ENCODE peak calls at places on chromosomes 6 and 20, in six cellular contexts. W is fibroblast of pulmonary artery, Z is HCT116, G is fibroblast of the conjunctiva, M is HuH-7.5, V is NCI-H748 treated with DMSO at 0.1 percent for 48 hours. A is an unnamed sample.

GRCh38 chr20:3728876-3729275 is 3.6 kb upstream of the HSPA12B start:
- DNase-seq in W (no peak), Z (no peak), G (no peak), M (no peak), V (no peak), A (no peak)

GRCh38 chr6:90080876-90081464 is 186.7 kb downstream of the GJA10 start:
- DNase-seq in W (no peak), Z (no peak), G (no peak), M (no peak), V (no peak), A (no peak)

GRCh38 chr6:145948328-145948727 is 15.8 kb downstream of the SHPRH start:
- DNase-seq in W (peak; percentile 67), Z (no peak), G (no peak), M (no peak), V (no peak), A (no peak)

GRCh38 chr6:109369724-109370123 is 12.5 kb downstream of the CD164 start:
- DNase-seq in W (no peak), Z (no peak), G (no peak), M (no peak), V (no peak), A (no peak)

GRCh38 chr6:25623874-25624273 is 28.1 kb upstream of the SCGN start:
- DNase-seq in W (no peak), Z (no peak), G (no peak), M (no peak), V (peak; percentile 68), A (no peak)

GRCh38 chr6:54473328-54473727 is 165.1 kb downstream of the TINAG start:
- DNase-seq in W (no peak), Z (no peak), G (no peak), M (no peak), V (no peak), A (no peak)

GRCh38 chr20:31823360-31824124 is 4.4 kb downstream of the MYLK2 start:
- DNase-seq in W (no peak), Z (no peak), G (no peak), M (no peak), V (no peak), A (no peak)

GRCh38 chr6:164478426-164478825 is 831.0 kb downstream of the C6orf118 start:
- DNase-seq in W (no peak), Z (no peak), G (no peak), M (no peak), V (no peak), A (no peak)

GRCh38 chr6:5854900-5855299 is 151.8 kb downstream of the NRN1 start:
- DNase-seq in W (no peak), Z (no peak), G (no peak), M (no peak), V (no peak), A (no peak)

GRCh38 chr6:101879782-101880181 is 486.3 kb downstream of the GRIK2 start:
- DNase-seq in W (no peak), Z (no peak), G (no peak), M (no peak), V (no peak), A (no peak)

GRCh38 chr6:43878823-43879495 is 108.9 kb downstream of the VEGFA start:
- DNase-seq in W (no peak), Z (no peak), G (peak; percentile 10), M (no peak), V (no peak), A (no peak)

GRCh38 chr20:20368414-20369352 is 779 bp downstream of the INSM1 start:
- DNase-seq in W (no peak), Z (no peak), G (no peak), M (peak; percentile 67), V (peak; percentile 42), A (no peak)

GRCh38 chr6:81727876-81728517 is 24.5 kb downstream of the TENT5A start:
- DNase-seq in W (no peak), Z (no peak), G (no peak), M (no peak), V (no peak), A (no peak)

GRCh38 chr6:31574106-31575061 is 981 bp upstream of the TNF start:
- DNase-seq in W (no peak), Z (no peak), G (no peak), M (no peak), V (no peak), A (no peak)

GRCh38 chr6:25717856-25718740 is 36.4 kb upstream of the SLC17A4 start:
- DNase-seq in W (peak; percentile 61), Z (peak; percentile 6), G (peak; percentile 2), M (no peak), V (peak; percentile 63), A (peak; percentile 35)

GRCh38 chr6:56387621-56388413 is 140.4 kb upstream of the COL21A1 start:
- DNase-seq in W (peak; percentile 28), Z (no peak), G (no peak), M (no peak), V (peak; percentile 22), A (no peak)

GRCh38 chr6:67009818-67010217 is 1302.8 kb upstream of the EYS start:
- DNase-seq in W (no peak), Z (no peak), G (no peak), M (no peak), V (peak; percentile 36), A (no peak)

GRCh38 chr6:41595166-41595565 is 43.1 kb upstream of the MDFI start:
- DNase-seq in W (no peak), Z (no peak), G (no peak), M (no peak), V (no peak), A (no peak)

GRCh38 chr6:14210077-14210476 is 92.5 kb downstream of the CD83 start:
- DNase-seq in W (no peak), Z (no peak), G (no peak), M (no peak), V (no peak), A (no peak)

GRCh38 chr6:166852484-166852975 is 103.8 kb downstream of the RNASET2 start:
- DNase-seq in W (no peak), Z (no peak), G (no peak), M (no peak), V (no peak), A (no peak)

GRCh38 chr6:116387374-116387773 is 16.6 kb downstream of the DSE start:
- DNase-seq in W (peak; percentile 86), Z (peak; percentile 55), G (no peak), M (no peak), V (no peak), A (peak; percentile 82)

A was measured in fibroblast of villous mesenchyme.